ENCODE peak calls at places on chromosomes 11 and 22, in six cellular contexts. One of them, this sample, is unnamed.

GRCh38 chr22:35457729-35458546 is 58.0 kb downstream of the MCM5 start:
- DNase-seq in ovary: no peak
- DNase-seq in HepG2: no peak
- DNase-seq in heart left ventricle: no peak
- DNase-seq in Peyer's patch: no peak
- DNase-seq in H54: no peak
- DNase-seq in this sample: no peak

GRCh38 chr11:128471138-128471661 is 116.2 kb downstream of the ETS1 start:
- DNase-seq in HepG2: no peak
- DNase-seq in ovary: peak; percentile 50
- DNase-seq in Peyer's patch: peak; percentile 82
- DNase-seq in heart left ventricle: no peak
- DNase-seq in H54: no peak
- DNase-seq in this sample: peak; percentile 89

GRCh38 chr11:60762851-60763691 is 6.4 kb downstream of the MS4A15 start:
- DNase-seq in Peyer's patch: no peak
- DNase-seq in H54: no peak
- DNase-seq in ovary: no peak
- DNase-seq in heart left ventricle: no peak
- DNase-seq in HepG2: peak; percentile 25
- DNase-seq in this sample: peak; percentile 47

GRCh38 chr11:112241486-112241885 is 15.3 kb downstream of the PTS start:
- DNase-seq in Peyer's patch: no peak
- DNase-seq in ovary: no peak
- DNase-seq in H54: no peak
- DNase-seq in heart left ventricle: no peak
- DNase-seq in HepG2: peak; percentile 76
- DNase-seq in this sample: no peak

GRCh38 chr22:20572132-20572802 is 64.9 kb downstream of the MED15 start:
- DNase-seq in HepG2: no peak
- DNase-seq in Peyer's patch: no peak
- DNase-seq in heart left ventricle: no peak
- DNase-seq in H54: no peak
- DNase-seq in ovary: no peak
- DNase-seq in this sample: peak; percentile 24

GRCh38 chr11:75100314-75100713 is 3.6 kb upstream of the OR2AT4 start:
- DNase-seq in heart left ventricle: no peak
- DNase-seq in Peyer's patch: no peak
- DNase-seq in ovary: no peak
- DNase-seq in HepG2: no peak
- DNase-seq in H54: peak; percentile 44
- DNase-seq in this sample: no peak

GRCh38 chr11:116217006-116217405 is 555.8 kb downstream of the BUD13 start:
- DNase-seq in HepG2: peak; percentile 34
- DNase-seq in Peyer's patch: no peak
- DNase-seq in heart left ventricle: peak; percentile 42
- DNase-seq in ovary: no peak
- DNase-seq in H54: no peak
- DNase-seq in this sample: no peak

GRCh38 chr11:35303596-35304392 is 115.6 kb downstream of the SLC1A2 start:
- DNase-seq in HepG2: peak; percentile 52
- DNase-seq in ovary: no peak
- DNase-seq in heart left ventricle: peak; percentile 63
- DNase-seq in Peyer's patch: peak; percentile 31
- DNase-seq in H54: no peak
- DNase-seq in this sample: no peak

GRCh38 chr11:117095301-117096139 is 2.7 kb downstream of the SIK3 start:
- DNase-seq in HepG2: peak; percentile 82
- DNase-seq in ovary: no peak
- DNase-seq in heart left ventricle: no peak
- DNase-seq in Peyer's patch: no peak
- DNase-seq in H54: no peak
- DNase-seq in this sample: no peak

GRCh38 chr22:31102441-31103081 is 4.8 kb downstream of the SELENOM start:
- DNase-seq in HepG2: peak; percentile 84
- DNase-seq in ovary: peak; percentile 67
- DNase-seq in heart left ventricle: peak; percentile 79
- DNase-seq in H54: peak; percentile 58
- DNase-seq in Peyer's patch: peak; percentile 41
- DNase-seq in this sample: peak; percentile 62

GRCh38 chr11:12768731-12769673 is 94.8 kb downstream of the TEAD1 start:
- DNase-seq in Peyer's patch: no peak
- DNase-seq in H54: no peak
- DNase-seq in heart left ventricle: no peak
- DNase-seq in HepG2: no peak
- DNase-seq in ovary: no peak
- DNase-seq in this sample: no peak

GRCh38 chr11:114059278-114059983 is at the start of gene ZBTB16:
- DNase-seq in heart left ventricle: peak; percentile 92
- DNase-seq in H54: no peak
- DNase-seq in Peyer's patch: peak; percentile 72
- DNase-seq in ovary: peak; percentile 92
- DNase-seq in HepG2: no peak
- DNase-seq in this sample: peak; percentile 95
- TF ChIP-seq POLR2A in heart left ventricle: peak; percentile 92
- TF ChIP-seq POLR2A in H54: no peak
- TF ChIP-seq POLR2A in Peyer's patch: peak; percentile 57
- TF ChIP-seq POLR2A in ovary: peak; percentile 44
- TF ChIP-seq POLR2A in HepG2: no peak
- TF ChIP-seq POLR2A in this sample: peak; percentile 70

DNA sequence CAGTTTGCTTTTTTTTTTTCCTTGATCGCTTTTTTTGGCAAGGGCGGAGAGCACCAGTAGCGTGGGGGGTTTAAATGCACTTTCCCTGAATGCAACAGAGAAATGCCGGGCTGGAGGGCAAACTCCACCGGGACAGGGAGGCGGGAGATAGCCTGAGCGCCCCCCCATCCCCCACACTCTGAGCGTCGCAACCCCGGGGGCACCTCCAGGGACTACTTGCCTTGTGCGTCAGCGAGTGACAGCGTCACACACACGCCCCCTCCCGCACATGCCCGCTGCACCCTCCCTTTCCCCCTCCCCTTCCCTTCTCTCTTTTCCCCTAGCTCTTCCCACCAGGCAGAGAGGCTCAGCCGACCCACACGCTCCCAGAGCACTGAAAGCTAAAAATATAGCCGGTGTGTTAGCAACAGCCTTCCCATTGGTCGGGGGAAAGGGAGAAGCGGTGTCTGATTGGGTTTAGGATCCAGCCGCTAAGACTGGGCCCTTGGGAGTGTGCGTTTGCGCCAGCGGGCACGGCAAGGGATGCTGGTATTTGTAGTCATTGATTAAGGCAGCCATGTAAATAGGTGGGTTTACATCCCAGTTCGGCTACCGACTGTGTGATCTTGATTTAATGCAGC is 1.7 kb upstream of the TOB2 start:
- DNase-seq in H54: peak; percentile 76
- DNase-seq in Peyer's patch: peak; percentile 92
- DNase-seq in heart left ventricle: peak; percentile 97
- DNase-seq in HepG2: peak; percentile 99
- DNase-seq in ovary: peak; percentile 93
- DNase-seq in this sample: peak; percentile 96
- TF ChIP-seq POLR2A in H54: peak; percentile 24
- TF ChIP-seq POLR2A in Peyer's patch: peak; percentile 76
- TF ChIP-seq POLR2A in heart left ventricle: no peak
- TF ChIP-seq POLR2A in HepG2: peak; percentile 93
- TF ChIP-seq POLR2A in ovary: peak; percentile 73
- TF ChIP-seq POLR2A in this sample: peak; percentile 66

DNA sequence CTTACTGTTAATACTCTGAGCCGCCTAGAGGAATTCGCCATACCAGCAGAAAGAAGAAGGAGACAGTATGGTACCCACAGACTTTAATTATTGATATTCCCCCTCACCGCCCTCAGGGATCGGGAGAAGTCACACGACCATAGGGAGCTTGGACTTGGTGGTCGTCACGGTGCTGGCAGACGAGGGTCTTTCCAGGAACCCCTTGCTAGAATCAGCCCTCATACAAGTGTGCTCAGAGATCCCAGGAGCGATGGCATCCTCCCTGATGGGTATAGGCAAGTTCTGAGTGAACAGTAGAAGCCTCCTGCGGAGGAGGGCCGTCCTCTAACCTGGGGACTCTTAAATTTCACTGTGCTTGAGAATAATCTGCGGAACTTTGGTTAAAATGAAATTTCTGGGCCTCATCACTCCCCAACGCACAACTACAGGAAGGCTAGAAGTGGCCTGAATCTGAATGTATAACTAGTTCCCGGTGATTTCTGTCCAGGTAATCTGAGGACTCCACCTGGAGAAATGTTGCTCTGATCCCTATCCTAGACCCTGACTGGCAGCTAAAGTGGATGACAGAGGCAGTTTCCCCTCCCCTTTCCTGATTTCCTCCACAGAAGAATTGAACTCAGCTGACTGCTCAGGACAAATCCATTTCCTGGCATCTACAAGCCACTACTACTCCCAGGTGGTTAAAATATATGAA is 4.5 kb downstream of the VSIG2 start:
- DNase-seq in HepG2: no peak
- DNase-seq in H54: no peak
- DNase-seq in Peyer's patch: no peak
- DNase-seq in ovary: no peak
- DNase-seq in heart left ventricle: no peak
- DNase-seq in this sample: no peak
- TF ChIP-seq POLR2A in HepG2: no peak
- TF ChIP-seq POLR2A in H54: no peak
- TF ChIP-seq POLR2A in Peyer's patch: no peak
- TF ChIP-seq POLR2A in ovary: no peak
- TF ChIP-seq POLR2A in heart left ventricle: no peak
- TF ChIP-seq POLR2A in this sample: no peak

GRCh38 chr11:134153147-134153905 is 70.4 kb downstream of the NCAPD3 start:
- DNase-seq in H54: no peak
- DNase-seq in HepG2: no peak
- DNase-seq in ovary: no peak
- DNase-seq in heart left ventricle: no peak
- DNase-seq in Peyer's patch: no peak
- DNase-seq in this sample: no peak
- TF ChIP-seq POLR2A in H54: no peak
- TF ChIP-seq POLR2A in HepG2: no peak
- TF ChIP-seq POLR2A in ovary: no peak
- TF ChIP-seq POLR2A in heart left ventricle: no peak
- TF ChIP-seq POLR2A in Peyer's patch: no peak
- TF ChIP-seq POLR2A in this sample: no peak

GRCh38 chr22:49107961-49108530 is 719.6 kb downstream of the BRD1 start:
- DNase-seq in H54: no peak
- DNase-seq in heart left ventricle: no peak
- DNase-seq in ovary: no peak
- DNase-seq in HepG2: no peak
- DNase-seq in Peyer's patch: no peak
- DNase-seq in this sample: no peak

GRCh38 chr22:49108636-49109315 is 718.9 kb downstream of the BRD1 start:
- DNase-seq in Peyer's patch: no peak
- DNase-seq in heart left ventricle: no peak
- DNase-seq in HepG2: no peak
- DNase-seq in H54: no peak
- DNase-seq in ovary: no peak
- DNase-seq in this sample: no peak

GRCh38 chr22:49107561-49107960 is 720.1 kb downstream of the BRD1 start:
- DNase-seq in HepG2: no peak
- DNase-seq in heart left ventricle: no peak
- DNase-seq in ovary: no peak
- DNase-seq in H54: no peak
- DNase-seq in Peyer's patch: no peak
- DNase-seq in this sample: no peak

GRCh38 chr22:49104434-49104833 is 723.2 kb downstream of the BRD1 start:
- DNase-seq in H54: no peak
- DNase-seq in ovary: no peak
- DNase-seq in HepG2: no peak
- DNase-seq in heart left ventricle: no peak
- DNase-seq in Peyer's patch: no peak
- DNase-seq in this sample: no peak

DNA sequence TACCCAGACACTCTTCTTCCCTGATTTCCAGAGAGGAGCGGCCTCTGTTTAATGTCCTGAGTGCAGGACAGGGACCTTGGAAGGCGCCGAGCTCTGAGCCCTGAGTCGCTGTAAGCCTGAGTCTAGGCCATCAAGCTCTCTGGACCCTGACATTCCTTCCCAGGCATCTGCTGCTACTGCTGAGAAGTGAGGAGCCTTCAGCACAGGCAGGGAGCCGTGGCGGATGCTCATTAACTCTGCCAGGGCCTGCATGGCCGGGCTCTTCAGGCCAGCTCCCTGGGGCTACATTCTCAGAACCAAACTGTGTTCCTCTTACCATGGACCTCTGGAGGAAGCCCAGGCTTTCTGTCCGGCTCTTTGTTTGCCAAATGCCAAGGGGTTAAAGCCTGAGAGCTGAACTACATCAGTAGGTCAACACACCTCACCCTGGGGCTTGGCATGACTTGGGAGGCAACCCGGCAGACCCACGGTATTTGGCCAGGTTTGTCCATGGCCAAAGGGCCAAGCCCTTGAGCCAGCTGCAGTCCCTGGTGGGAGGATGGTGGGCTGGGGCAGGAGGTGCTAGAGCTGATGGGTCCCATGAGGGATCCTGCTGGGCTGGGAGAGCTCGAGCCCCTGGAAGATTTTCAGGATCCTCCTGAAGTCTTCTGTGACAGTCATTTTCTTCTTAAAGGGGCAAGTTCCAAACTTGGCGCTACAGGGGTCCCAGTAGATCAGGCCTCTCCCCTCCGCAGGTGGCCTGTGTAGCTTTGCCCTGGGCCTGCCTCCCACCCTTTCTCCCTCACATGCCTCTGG is 721.3 kb downstream of the BRD1 start:
- DNase-seq in HepG2: no peak
- DNase-seq in ovary: no peak
- DNase-seq in Peyer's patch: no peak
- DNase-seq in H54: no peak
- DNase-seq in heart left ventricle: no peak
- DNase-seq in this sample: no peak
- TF ChIP-seq POLR2A in HepG2: no peak
- TF ChIP-seq POLR2A in ovary: no peak
- TF ChIP-seq POLR2A in Peyer's patch: no peak
- TF ChIP-seq POLR2A in H54: no peak
- TF ChIP-seq POLR2A in heart left ventricle: no peak
- TF ChIP-seq POLR2A in this sample: no peak

GRCh38 chr11:2885017-2885675 is 429 bp downstream of the CDKN1C start:
- DNase-seq in Peyer's patch: no peak
- DNase-seq in ovary: peak; percentile 71
- DNase-seq in H54: peak; percentile 86
- DNase-seq in HepG2: no peak
- DNase-seq in heart left ventricle: peak; percentile 79
- DNase-seq in this sample: peak; percentile 91

GRCh38 chr11:2885676-2886081 is at the start of gene CDKN1C:
- DNase-seq in HepG2: no peak
- DNase-seq in H54: no peak
- DNase-seq in ovary: peak; percentile 96
- DNase-seq in heart left ventricle: peak; percentile 92
- DNase-seq in Peyer's patch: peak; percentile 80
- DNase-seq in this sample: peak; percentile 95

GRCh38 chr11:2882681-2883110 is 2.9 kb downstream of the CDKN1C start:
- DNase-seq in Peyer's patch: no peak
- DNase-seq in heart left ventricle: no peak
- DNase-seq in ovary: no peak
- DNase-seq in HepG2: no peak
- DNase-seq in H54: no peak
- DNase-seq in this sample: no peak

GRCh38 chr11:2883717-2884423 is 1.7 kb downstream of the CDKN1C start:
- DNase-seq in Peyer's patch: no peak
- DNase-seq in H54: no peak
- DNase-seq in HepG2: no peak
- DNase-seq in ovary: peak; percentile 76
- DNase-seq in heart left ventricle: peak; percentile 75
- DNase-seq in this sample: no peak

GRCh38 chr11:2884424-2884815 is 1.2 kb downstream of the CDKN1C start:
- DNase-seq in HepG2: no peak
- DNase-seq in Peyer's patch: no peak
- DNase-seq in H54: peak; percentile 83
- DNase-seq in heart left ventricle: peak; percentile 75
- DNase-seq in ovary: peak; percentile 68
- DNase-seq in this sample: peak; percentile 84
- TF ChIP-seq POLR2A in HepG2: no peak
- TF ChIP-seq POLR2A in Peyer's patch: no peak
- TF ChIP-seq POLR2A in H54: no peak
- TF ChIP-seq POLR2A in heart left ventricle: no peak
- TF ChIP-seq POLR2A in ovary: no peak
- TF ChIP-seq POLR2A in this sample: no peak

This sample was measured in spleen.